ENCODE peak calls at places on chromosome 1, in seven cellular contexts. One of them, this sample, is unnamed.

GRCh38 chr1:52056937-52057231 is 789 bp downstream of the BTF3L4 start:
- DNase-seq in left ventricle myocardium inferior: no peak
- DNase-seq in tibial artery: no peak
- DNase-seq in fibroblast of mammary gland: peak; percentile 57
- DNase-seq in fibroblast of villous mesenchyme: no peak
- DNase-seq in right lobe of liver: no peak
- DNase-seq in uterus: no peak
- DNase-seq in this sample: no peak

GRCh38 chr1:198651685-198652400 is 13.0 kb downstream of the PTPRC start:
- DNase-seq in tibial artery: no peak
- DNase-seq in fibroblast of villous mesenchyme: no peak
- DNase-seq in uterus: no peak
- DNase-seq in fibroblast of mammary gland: no peak
- DNase-seq in right lobe of liver: no peak
- DNase-seq in left ventricle myocardium inferior: no peak
- DNase-seq in this sample: no peak

GRCh38 chr1:93471911-93472310 is 24.0 kb downstream of the FNBP1L start:
- DNase-seq in uterus: no peak
- DNase-seq in fibroblast of villous mesenchyme: peak; percentile 76
- DNase-seq in tibial artery: no peak
- DNase-seq in fibroblast of mammary gland: peak; percentile 78
- DNase-seq in right lobe of liver: no peak
- DNase-seq in left ventricle myocardium inferior: no peak
- DNase-seq in this sample: peak; percentile 66

GRCh38 chr1:203930343-203930742 is 68.9 kb downstream of the SNRPE start:
- DNase-seq in uterus: no peak
- DNase-seq in right lobe of liver: no peak
- DNase-seq in fibroblast of villous mesenchyme: peak; percentile 40
- DNase-seq in left ventricle myocardium inferior: no peak
- DNase-seq in fibroblast of mammary gland: peak; percentile 51
- DNase-seq in tibial artery: no peak
- DNase-seq in this sample: no peak

GRCh38 chr1:25738507-25738906 is 61.5 kb upstream of the SELENON start:
- DNase-seq in left ventricle myocardium inferior: no peak
- DNase-seq in fibroblast of villous mesenchyme: no peak
- DNase-seq in tibial artery: no peak
- DNase-seq in fibroblast of mammary gland: no peak
- DNase-seq in uterus: no peak
- DNase-seq in right lobe of liver: no peak
- DNase-seq in this sample: no peak

GRCh38 chr1:220217383-220217988 is 54.8 kb downstream of the RAB3GAP2 start:
- DNase-seq in fibroblast of mammary gland: no peak
- DNase-seq in left ventricle myocardium inferior: no peak
- DNase-seq in right lobe of liver: no peak
- DNase-seq in fibroblast of villous mesenchyme: no peak
- DNase-seq in uterus: no peak
- DNase-seq in tibial artery: no peak
- DNase-seq in this sample: no peak

GRCh38 chr1:231966983-231967382 is 340.4 kb downstream of the DISC1 start:
- DNase-seq in fibroblast of mammary gland: no peak
- DNase-seq in uterus: no peak
- DNase-seq in right lobe of liver: no peak
- DNase-seq in fibroblast of villous mesenchyme: no peak
- DNase-seq in tibial artery: no peak
- DNase-seq in left ventricle myocardium inferior: no peak
- DNase-seq in this sample: no peak

GRCh38 chr1:217134857-217135568 is 411.8 kb upstream of the ESRRG start:
- DNase-seq in uterus: no peak
- DNase-seq in right lobe of liver: no peak
- DNase-seq in left ventricle myocardium inferior: no peak
- DNase-seq in fibroblast of mammary gland: peak; percentile 5
- DNase-seq in fibroblast of villous mesenchyme: peak; percentile 1
- DNase-seq in tibial artery: no peak
- DNase-seq in this sample: no peak

GRCh38 chr1:79322511-79323027 is 316.0 kb upstream of the ADGRL4 start:
- DNase-seq in right lobe of liver: no peak
- DNase-seq in tibial artery: no peak
- DNase-seq in fibroblast of villous mesenchyme: peak; percentile 22
- DNase-seq in fibroblast of mammary gland: peak; percentile 61
- DNase-seq in left ventricle myocardium inferior: no peak
- DNase-seq in uterus: no peak
- DNase-seq in this sample: peak; percentile 1

GRCh38 chr1:26181586-26182371 is 4.5 kb downstream of the CNKSR1 start:
- DNase-seq in uterus: no peak
- DNase-seq in tibial artery: no peak
- DNase-seq in left ventricle myocardium inferior: no peak
- DNase-seq in right lobe of liver: no peak
- DNase-seq in fibroblast of mammary gland: peak; percentile 8
- DNase-seq in fibroblast of villous mesenchyme: no peak
- DNase-seq in this sample: no peak

GRCh38 chr1:163650624-163651023 is 328.9 kb downstream of the NUF2 start:
- DNase-seq in tibial artery: no peak
- DNase-seq in right lobe of liver: no peak
- DNase-seq in fibroblast of mammary gland: no peak
- DNase-seq in left ventricle myocardium inferior: no peak
- DNase-seq in fibroblast of villous mesenchyme: no peak
- DNase-seq in uterus: no peak
- DNase-seq in this sample: no peak

GRCh38 chr1:178513278-178513983 is 522 bp downstream of the TEX35 start:
- DNase-seq in fibroblast of mammary gland: peak; percentile 20
- DNase-seq in fibroblast of villous mesenchyme: peak; percentile 26
- DNase-seq in left ventricle myocardium inferior: peak; percentile 49
- DNase-seq in uterus: no peak
- DNase-seq in right lobe of liver: no peak
- DNase-seq in tibial artery: no peak
- DNase-seq in this sample: no peak

GRCh38 chr1:240611228-240611618 is 732 bp downstream of the GREM2 start:
- DNase-seq in fibroblast of villous mesenchyme: no peak
- DNase-seq in fibroblast of mammary gland: no peak
- DNase-seq in right lobe of liver: no peak
- DNase-seq in uterus: no peak
- DNase-seq in left ventricle myocardium inferior: no peak
- DNase-seq in tibial artery: no peak
- DNase-seq in this sample: no peak

GRCh38 chr1:43532716-43533115 is 2.0 kb downstream of the PTPRF start:
- DNase-seq in left ventricle myocardium inferior: no peak
- DNase-seq in fibroblast of mammary gland: no peak
- DNase-seq in uterus: no peak
- DNase-seq in right lobe of liver: no peak
- DNase-seq in fibroblast of villous mesenchyme: no peak
- DNase-seq in tibial artery: no peak
- DNase-seq in this sample: no peak

GRCh38 chr1:227869281-227869842 is 53.9 kb downstream of the PRSS38 start:
- DNase-seq in left ventricle myocardium inferior: no peak
- DNase-seq in fibroblast of villous mesenchyme: no peak
- DNase-seq in uterus: no peak
- DNase-seq in tibial artery: no peak
- DNase-seq in fibroblast of mammary gland: peak; percentile 74
- DNase-seq in right lobe of liver: no peak
- DNase-seq in this sample: no peak

GRCh38 chr1:28965271-28965870 is 51.0 kb downstream of the EPB41 start:
- DNase-seq in tibial artery: no peak
- DNase-seq in right lobe of liver: no peak
- DNase-seq in fibroblast of villous mesenchyme: no peak
- DNase-seq in fibroblast of mammary gland: no peak
- DNase-seq in left ventricle myocardium inferior: no peak
- DNase-seq in uterus: no peak
- DNase-seq in this sample: no peak

DNA sequence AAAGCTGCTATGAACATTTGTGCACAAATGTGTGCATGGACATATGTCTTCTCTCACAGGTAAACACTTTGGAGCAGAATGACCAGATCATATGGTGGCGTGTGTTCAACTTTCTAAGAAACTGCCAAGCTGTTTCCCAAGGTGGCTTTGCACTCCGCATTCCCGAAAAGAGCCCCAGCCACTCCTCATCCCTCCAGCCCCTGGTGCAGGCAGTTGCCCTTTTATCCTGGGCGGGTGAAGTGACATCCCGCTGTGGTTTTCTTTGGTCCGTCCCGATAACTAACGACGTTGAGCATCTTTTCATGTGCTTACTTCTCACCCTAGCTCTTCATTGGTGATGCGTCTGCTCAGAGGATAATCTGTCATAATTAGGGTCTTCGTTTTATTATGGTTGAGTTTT is 612.6 kb downstream of the MATN1 start:
- DNase-seq in tibial artery: no peak
- DNase-seq in fibroblast of villous mesenchyme: no peak
- DNase-seq in right lobe of liver: no peak
- DNase-seq in left ventricle myocardium inferior: no peak
- DNase-seq in uterus: no peak
- DNase-seq in fibroblast of mammary gland: no peak
- DNase-seq in this sample: no peak
- TF ChIP-seq CTCF in tibial artery: no peak
- TF ChIP-seq CTCF in fibroblast of villous mesenchyme: no peak
- TF ChIP-seq CTCF in right lobe of liver: no peak
- TF ChIP-seq CTCF in left ventricle myocardium inferior: no peak
- TF ChIP-seq CTCF in uterus: no peak
- TF ChIP-seq CTCF in fibroblast of mammary gland: no peak
- TF ChIP-seq CTCF in this sample: no peak

GRCh38 chr1:197622371-197622770 is 152.9 kb downstream of the DENND1B start:
- DNase-seq in left ventricle myocardium inferior: no peak
- DNase-seq in fibroblast of mammary gland: no peak
- DNase-seq in fibroblast of villous mesenchyme: no peak
- DNase-seq in tibial artery: no peak
- DNase-seq in right lobe of liver: no peak
- DNase-seq in uterus: no peak
- DNase-seq in this sample: no peak

GRCh38 chr1:197620660-197621273 is 154.5 kb downstream of the DENND1B start:
- DNase-seq in fibroblast of mammary gland: no peak
- DNase-seq in fibroblast of villous mesenchyme: no peak
- DNase-seq in left ventricle myocardium inferior: no peak
- DNase-seq in tibial artery: no peak
- DNase-seq in uterus: no peak
- DNase-seq in right lobe of liver: no peak
- DNase-seq in this sample: no peak

GRCh38 chr1:197618065-197618464 is 157.2 kb downstream of the DENND1B start:
- DNase-seq in fibroblast of mammary gland: peak; percentile 50
- DNase-seq in tibial artery: no peak
- DNase-seq in left ventricle myocardium inferior: no peak
- DNase-seq in right lobe of liver: no peak
- DNase-seq in uterus: no peak
- DNase-seq in fibroblast of villous mesenchyme: peak; percentile 4
- DNase-seq in this sample: no peak

GRCh38 chr1:197621761-197622160 is 153.5 kb downstream of the DENND1B start:
- DNase-seq in uterus: no peak
- DNase-seq in left ventricle myocardium inferior: no peak
- DNase-seq in tibial artery: no peak
- DNase-seq in right lobe of liver: no peak
- DNase-seq in fibroblast of mammary gland: no peak
- DNase-seq in fibroblast of villous mesenchyme: no peak
- DNase-seq in this sample: no peak

DNA sequence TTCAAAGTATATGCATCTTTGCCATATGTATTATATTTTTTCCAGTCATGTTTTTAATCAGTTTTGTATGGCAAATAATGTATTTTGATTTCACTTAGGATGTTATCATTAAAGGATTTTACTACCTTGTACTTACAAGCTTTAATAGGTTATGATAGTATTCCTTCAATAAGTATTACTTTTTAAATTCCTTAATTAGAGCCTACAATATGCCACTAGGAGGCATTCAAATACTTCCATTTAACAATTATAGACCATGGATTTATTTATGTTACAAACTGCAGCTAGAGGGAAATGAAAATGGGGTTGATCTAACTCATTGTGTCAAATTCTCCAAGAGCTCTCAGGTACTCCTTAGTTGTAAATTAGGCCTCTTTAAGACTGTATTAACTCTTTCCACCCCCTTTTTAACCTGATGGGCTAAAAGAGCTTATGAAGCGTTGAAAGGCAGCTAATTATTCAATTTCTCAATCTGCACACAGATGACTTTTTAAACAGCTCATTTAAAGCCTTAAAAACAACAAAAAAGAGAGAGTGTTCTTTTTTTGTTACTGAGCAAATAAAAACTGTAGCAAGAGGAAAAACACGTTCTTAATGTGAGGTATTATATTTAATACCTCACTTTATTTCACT is 156.2 kb downstream of the DENND1B start:
- DNase-seq in right lobe of liver: no peak
- DNase-seq in tibial artery: no peak
- DNase-seq in uterus: no peak
- DNase-seq in left ventricle myocardium inferior: no peak
- DNase-seq in fibroblast of mammary gland: peak; percentile 42
- DNase-seq in fibroblast of villous mesenchyme: peak; percentile 32
- DNase-seq in this sample: no peak
- TF ChIP-seq CTCF in right lobe of liver: peak; percentile 59
- TF ChIP-seq CTCF in tibial artery: peak; percentile 31
- TF ChIP-seq CTCF in uterus: peak; percentile 18
- TF ChIP-seq CTCF in left ventricle myocardium inferior: peak; percentile 62
- TF ChIP-seq CTCF in fibroblast of mammary gland: peak; percentile 38
- TF ChIP-seq CTCF in fibroblast of villous mesenchyme: peak; percentile 23
- TF ChIP-seq CTCF in this sample: peak; percentile 23

GRCh38 chr1:103459385-103459784 is 66.1 kb upstream of the RNPC3 start:
- DNase-seq in tibial artery: no peak
- DNase-seq in uterus: no peak
- DNase-seq in fibroblast of villous mesenchyme: no peak
- DNase-seq in left ventricle myocardium inferior: no peak
- DNase-seq in fibroblast of mammary gland: peak; percentile 22
- DNase-seq in right lobe of liver: no peak
- DNase-seq in this sample: no peak

GRCh38 chr1:103460496-103460895 is 65.0 kb upstream of the RNPC3 start:
- DNase-seq in tibial artery: no peak
- DNase-seq in left ventricle myocardium inferior: no peak
- DNase-seq in right lobe of liver: no peak
- DNase-seq in fibroblast of villous mesenchyme: no peak
- DNase-seq in uterus: no peak
- DNase-seq in fibroblast of mammary gland: no peak
- DNase-seq in this sample: no peak

GRCh38 chr1:103467100-103467499 is 58.4 kb upstream of the RNPC3 start:
- DNase-seq in right lobe of liver: no peak
- DNase-seq in left ventricle myocardium inferior: no peak
- DNase-seq in fibroblast of villous mesenchyme: no peak
- DNase-seq in tibial artery: no peak
- DNase-seq in uterus: no peak
- DNase-seq in fibroblast of mammary gland: no peak
- DNase-seq in this sample: no peak

GRCh38 chr1:103457856-103458255 is 67.6 kb upstream of the RNPC3 start:
- DNase-seq in left ventricle myocardium inferior: no peak
- DNase-seq in tibial artery: no peak
- DNase-seq in fibroblast of mammary gland: no peak
- DNase-seq in right lobe of liver: no peak
- DNase-seq in fibroblast of villous mesenchyme: no peak
- DNase-seq in uterus: no peak
- DNase-seq in this sample: no peak

GRCh38 chr1:103461171-103462105 is 64.1 kb upstream of the RNPC3 start:
- DNase-seq in left ventricle myocardium inferior: no peak
- DNase-seq in uterus: no peak
- DNase-seq in fibroblast of mammary gland: peak; percentile 36
- DNase-seq in fibroblast of villous mesenchyme: peak; percentile 21
- DNase-seq in right lobe of liver: no peak
- DNase-seq in tibial artery: no peak
- DNase-seq in this sample: no peak
- TF ChIP-seq CTCF in left ventricle myocardium inferior: peak; percentile 61
- TF ChIP-seq CTCF in uterus: no peak
- TF ChIP-seq CTCF in fibroblast of mammary gland: peak; percentile 59
- TF ChIP-seq CTCF in fibroblast of villous mesenchyme: peak; percentile 47
- TF ChIP-seq CTCF in right lobe of liver: peak; percentile 67
- TF ChIP-seq CTCF in tibial artery: no peak
- TF ChIP-seq CTCF in this sample: peak; percentile 45

GRCh38 chr1:119516680-119517079 is 9.7 kb downstream of the HSD3B1 start:
- DNase-seq in fibroblast of villous mesenchyme: no peak
- DNase-seq in fibroblast of mammary gland: no peak
- DNase-seq in right lobe of liver: no peak
- DNase-seq in uterus: no peak
- DNase-seq in left ventricle myocardium inferior: no peak
- DNase-seq in tibial artery: no peak
- DNase-seq in this sample: no peak
- TF ChIP-seq CTCF in fibroblast of villous mesenchyme: no peak
- TF ChIP-seq CTCF in fibroblast of mammary gland: no peak
- TF ChIP-seq CTCF in right lobe of liver: peak; percentile 17
- TF ChIP-seq CTCF in uterus: no peak
- TF ChIP-seq CTCF in left ventricle myocardium inferior: no peak
- TF ChIP-seq CTCF in tibial artery: no peak
- TF ChIP-seq CTCF in this sample: no peak

GRCh38 chr1:16042096-16042495 is 1.5 kb upstream of the CLCNKB start:
- DNase-seq in fibroblast of mammary gland: no peak
- DNase-seq in fibroblast of villous mesenchyme: no peak
- DNase-seq in uterus: no peak
- DNase-seq in tibial artery: no peak
- DNase-seq in left ventricle myocardium inferior: no peak
- DNase-seq in right lobe of liver: no peak
- DNase-seq in this sample: no peak
- TF ChIP-seq CTCF in fibroblast of mammary gland: no peak
- TF ChIP-seq CTCF in fibroblast of villous mesenchyme: peak; percentile 13
- TF ChIP-seq CTCF in uterus: no peak
- TF ChIP-seq CTCF in tibial artery: no peak
- TF ChIP-seq CTCF in left ventricle myocardium inferior: no peak
- TF ChIP-seq CTCF in right lobe of liver: no peak
- TF ChIP-seq CTCF in this sample: no peak